ENCODE peak calls at places on chromosomes 3 and 15, in four cellular contexts. One of them, this sample, is unnamed.

GRCh38 chr3:14297784-14298236 is 104.6 kb upstream of the SLC6A6 start:
- DNase-seq in H1: peak; percentile 67
- DNase-seq in IMR-90: no peak
- DNase-seq in H9: no peak
- DNase-seq in this sample: no peak

GRCh38 chr3:25174251-25174650 is 253.8 kb upstream of the RARB start:
- DNase-seq in IMR-90: no peak
- DNase-seq in H1: no peak
- DNase-seq in H9: no peak
- DNase-seq in this sample: no peak

GRCh38 chr3:14318638-14319037 is 83.8 kb upstream of the SLC6A6 start:
- DNase-seq in IMR-90: no peak
- DNase-seq in H1: no peak
- DNase-seq in H9: no peak
- DNase-seq in this sample: no peak

GRCh38 chr15:91216000-91216399 is 115.9 kb downstream of the SV2B start:
- DNase-seq in IMR-90: no peak
- DNase-seq in H1: no peak
- DNase-seq in H9: no peak
- DNase-seq in this sample: no peak

GRCh38 chr3:171393032-171393744 is 67.0 kb downstream of the TNIK start:
- DNase-seq in H9: peak; percentile 34
- DNase-seq in H1: no peak
- DNase-seq in IMR-90: peak; percentile 58
- DNase-seq in this sample: peak; percentile 13

GRCh38 chr3:112247900-112248299 is 46.1 kb downstream of the SLC9C1 start:
- DNase-seq in H9: no peak
- DNase-seq in IMR-90: no peak
- DNase-seq in H1: no peak
- DNase-seq in this sample: no peak

GRCh38 chr3:50585919-50586762 is 16.8 kb downstream of the HEMK1 start:
- DNase-seq in H1: no peak
- DNase-seq in IMR-90: no peak
- DNase-seq in H9: no peak
- DNase-seq in this sample: no peak

GRCh38 chr3:50708620-50709019 is 33.9 kb downstream of the DOCK3 start:
- DNase-seq in H1: no peak
- DNase-seq in IMR-90: no peak
- DNase-seq in H9: no peak
- DNase-seq in this sample: no peak

GRCh38 chr15:43370310-43370974 is 401 bp downstream of the ZSCAN29 start:
- DNase-seq in IMR-90: peak; percentile 47
- DNase-seq in H1: no peak
- DNase-seq in H9: peak; percentile 44
- DNase-seq in this sample: peak; percentile 72

GRCh38 chr3:175338775-175339535 is 479.8 kb downstream of the NAALADL2 start:
- DNase-seq in IMR-90: peak; percentile 73
- DNase-seq in H1: peak; percentile 47
- DNase-seq in H9: peak; percentile 31
- DNase-seq in this sample: peak; percentile 76

GRCh38 chr3:113812854-113813253 is 25.7 kb upstream of the GRAMD1C start:
- DNase-seq in H9: no peak
- DNase-seq in H1: no peak
- DNase-seq in IMR-90: no peak
- DNase-seq in this sample: no peak

GRCh38 chr3:32816439-32817194 is 1.2 kb upstream of the TRIM71 start:
- DNase-seq in H9: peak; percentile 95
- DNase-seq in H1: peak; percentile 94
- DNase-seq in IMR-90: no peak
- DNase-seq in this sample: peak; percentile 21

GRCh38 chr3:124424396-124424795 is 305.9 kb upstream of the UMPS start:
- DNase-seq in H1: no peak
- DNase-seq in H9: no peak
- DNase-seq in IMR-90: no peak
- DNase-seq in this sample: no peak

GRCh38 chr3:133924041-133924440 is 28.4 kb upstream of the RAB6B start:
- DNase-seq in H1: no peak
- DNase-seq in H9: no peak
- DNase-seq in IMR-90: peak; percentile 29
- DNase-seq in this sample: no peak

GRCh38 chr3:129552287-129553050 is 9.5 kb downstream of the H1-8 start:
- DNase-seq in H1: no peak
- DNase-seq in H9: no peak
- DNase-seq in IMR-90: no peak
- DNase-seq in this sample: no peak

GRCh38 chr3:54563661-54564200 is 364.1 kb downstream of the LRTM1 start:
- DNase-seq in IMR-90: no peak
- DNase-seq in H1: peak; percentile 24
- DNase-seq in H9: no peak
- DNase-seq in this sample: no peak

GRCh38 chr3:155096303-155097008 is 16.3 kb downstream of the MME start:
- DNase-seq in H9: no peak
- DNase-seq in IMR-90: no peak
- DNase-seq in H1: no peak
- DNase-seq in this sample: no peak

GRCh38 chr3:10518506-10519150 is 13.2 kb upstream of the ATP2B2 start:
- DNase-seq in H1: peak; percentile 43
- DNase-seq in IMR-90: peak; percentile 58
- DNase-seq in H9: peak; percentile 25
- DNase-seq in this sample: no peak

GRCh38 chr3:133460809-133461208 is 61.0 kb downstream of the BFSP2 start:
- DNase-seq in H1: no peak
- DNase-seq in H9: no peak
- DNase-seq in IMR-90: peak; percentile 11
- DNase-seq in this sample: no peak

GRCh38 chr15:33008284-33009011 is 186.1 kb downstream of the FMN1 start:
- DNase-seq in IMR-90: peak; percentile 81
- DNase-seq in H1: no peak
- DNase-seq in H9: no peak
- DNase-seq in this sample: peak; percentile 34

GRCh38 chr3:50171540-50172301 is 16.6 kb downstream of the SEMA3F start:
- DNase-seq in IMR-90: no peak
- DNase-seq in H1: no peak
- DNase-seq in H9: no peak
- DNase-seq in this sample: no peak

GRCh38 chr3:44055951-44056350 is 185.7 kb upstream of the TOPAZ1 start:
- DNase-seq in IMR-90: peak; percentile 17
- DNase-seq in H9: no peak
- DNase-seq in H1: no peak
- DNase-seq in this sample: peak; percentile 11

GRCh38 chr3:177772908-177773557 is 575.8 kb upstream of the TBL1XR1 start:
- DNase-seq in H1: no peak
- DNase-seq in IMR-90: no peak
- DNase-seq in H9: no peak
- DNase-seq in this sample: no peak

GRCh38 chr3:46370784-46371183 is at the start of gene CCR5:
- DNase-seq in H1: no peak
- DNase-seq in H9: no peak
- DNase-seq in IMR-90: no peak
- DNase-seq in this sample: no peak

GRCh38 chr3:32413845-32414526 is 22.3 kb downstream of the CMTM7 start:
- DNase-seq in H1: no peak
- DNase-seq in H9: no peak
- DNase-seq in IMR-90: no peak
- DNase-seq in this sample: no peak

GRCh38 chr3:125024817-125025216 is 31.0 kb downstream of the HEG1 start:
- DNase-seq in IMR-90: no peak
- DNase-seq in H9: no peak
- DNase-seq in H1: no peak
- DNase-seq in this sample: no peak

GRCh38 chr15:25883860-25884259 is 20.7 kb upstream of the ATP10A start:
- DNase-seq in IMR-90: peak; percentile 95
- DNase-seq in H9: no peak
- DNase-seq in H1: no peak
- DNase-seq in this sample: no peak

GRCh38 chr3:50163572-50163971 is 8.4 kb downstream of the SEMA3F start:
- DNase-seq in H9: no peak
- DNase-seq in H1: no peak
- DNase-seq in IMR-90: no peak
- DNase-seq in this sample: no peak

GRCh38 chr3:52196977-52197376 is 983 bp upstream of the ALAS1 start:
- DNase-seq in H1: no peak
- DNase-seq in H9: no peak
- DNase-seq in IMR-90: no peak
- DNase-seq in this sample: no peak

GRCh38 chr3:71989165-71989564 is 204.2 kb upstream of the PROK2 start:
- DNase-seq in H9: no peak
- DNase-seq in H1: no peak
- DNase-seq in IMR-90: peak; percentile 13
- DNase-seq in this sample: peak; percentile 11

DNA sequence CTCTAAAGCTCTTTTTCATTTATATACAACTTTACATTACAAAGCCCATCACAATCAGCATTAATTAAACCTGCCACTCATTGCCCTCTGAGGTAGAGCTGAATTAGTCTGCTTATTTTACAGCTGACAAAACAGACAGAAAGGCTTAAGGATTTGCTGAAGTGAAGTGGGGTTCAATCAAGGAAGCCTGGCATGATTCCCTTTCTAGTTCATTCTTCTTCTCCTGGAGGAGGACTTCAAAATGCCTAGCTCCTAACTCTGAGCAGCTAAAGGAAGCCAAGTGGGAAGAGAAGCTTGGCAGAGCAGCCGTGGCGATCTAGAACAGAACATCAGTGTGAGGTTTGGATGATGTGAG is 15.8 kb upstream of the RPS27L start:
- DNase-seq in H1: peak; percentile 34
- DNase-seq in IMR-90: no peak
- DNase-seq in H9: no peak
- DNase-seq in this sample: no peak
- H4K8ac ChIP-seq in H1: no peak overlapping the region
- H4K8ac ChIP-seq in IMR-90: no peak overlapping the region
- H4K8ac ChIP-seq in H9: no peak overlapping the region
- H4K8ac ChIP-seq in this sample: no peak overlapping the region

GRCh38 chr3:119239421-119239820 is 1.3 kb downstream of the B4GALT4 start:
- DNase-seq in IMR-90: no peak
- DNase-seq in H1: no peak
- DNase-seq in H9: no peak
- DNase-seq in this sample: peak; percentile 13

GRCh38 chr3:119237299-119237698 is 3.4 kb downstream of the B4GALT4 start:
- DNase-seq in H9: no peak
- DNase-seq in H1: no peak
- DNase-seq in IMR-90: peak; percentile 11
- DNase-seq in this sample: no peak

GRCh38 chr3:119240582-119241434 is at the start of gene B4GALT4:
- DNase-seq in IMR-90: peak; percentile 84
- DNase-seq in H9: peak; percentile 89
- DNase-seq in H1: peak; percentile 88
- DNase-seq in this sample: peak; percentile 91

GRCh38 chr3:119236756-119237155 is 3.9 kb downstream of the B4GALT4 start:
- DNase-seq in IMR-90: no peak
- DNase-seq in H9: no peak
- DNase-seq in H1: no peak
- DNase-seq in this sample: no peak

DNA sequence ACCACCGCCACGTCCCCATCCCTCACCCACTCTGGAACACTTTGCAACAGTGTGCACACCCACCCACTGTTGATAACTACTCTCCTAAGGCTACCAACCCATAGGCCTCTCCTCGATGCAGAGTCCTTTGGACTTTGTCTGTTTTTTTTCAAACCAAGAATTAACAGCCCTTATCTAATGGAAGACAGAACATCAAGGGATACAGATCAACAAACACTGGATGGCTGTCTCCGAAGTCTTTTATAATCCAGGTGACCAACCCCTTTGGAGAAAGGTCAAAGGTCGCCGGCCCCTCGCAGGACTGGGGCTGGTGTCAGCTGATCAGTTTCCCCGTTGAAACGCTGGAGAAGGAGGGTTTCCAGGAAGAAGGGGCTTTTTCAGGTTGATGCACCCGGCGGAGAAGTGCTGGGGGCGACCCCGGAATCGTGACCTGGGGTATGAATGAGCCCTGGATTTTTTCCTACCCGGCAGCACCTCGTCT is 537 bp downstream of the B4GALT4 start:
- DNase-seq in H1: no peak
- DNase-seq in IMR-90: no peak
- DNase-seq in H9: peak; percentile 45
- DNase-seq in this sample: peak; percentile 46
- H4K8ac ChIP-seq in H1: peak overlapping the region; percentile 80
- H4K8ac ChIP-seq in IMR-90: peak overlapping the region; percentile 76
- H4K8ac ChIP-seq in H9: no peak overlapping the region
- H4K8ac ChIP-seq in this sample: peak overlapping the region; percentile 81

GRCh38 chr15:58474741-58475323 is 43.0 kb downstream of the LIPC start:
- DNase-seq in IMR-90: no peak
- DNase-seq in H9: no peak
- DNase-seq in H1: no peak
- DNase-seq in this sample: no peak
- H4K8ac ChIP-seq in IMR-90: no peak overlapping the region
- H4K8ac ChIP-seq in H9: no peak overlapping the region
- H4K8ac ChIP-seq in H1: no peak overlapping the region
- H4K8ac ChIP-seq in this sample: no peak overlapping the region

GRCh38 chr15:62060116-62060895 is at the start of gene VPS13C:
- DNase-seq in H9: peak; percentile 95
- DNase-seq in H1: peak; percentile 88
- DNase-seq in IMR-90: peak; percentile 90
- DNase-seq in this sample: peak; percentile 95
- H4K8ac ChIP-seq in H9: no peak within 1 kb of the TSS
- H4K8ac ChIP-seq in H1: peak within 1 kb of the TSS; percentile 26
- H4K8ac ChIP-seq in IMR-90: no peak within 1 kb of the TSS
- H4K8ac ChIP-seq in this sample: peak within 1 kb of the TSS; percentile 79

GRCh38 chr3:194134231-194134756 is 1.7 kb upstream of the HES1 start:
- DNase-seq in H9: no peak
- DNase-seq in H1: peak; percentile 72
- DNase-seq in IMR-90: no peak
- DNase-seq in this sample: peak; percentile 96
- H4K8ac ChIP-seq in H9: no peak overlapping the region
- H4K8ac ChIP-seq in H1: peak overlapping the region; percentile 91
- H4K8ac ChIP-seq in IMR-90: no peak overlapping the region
- H4K8ac ChIP-seq in this sample: peak overlapping the region; percentile 51

GRCh38 chr3:172750368-172751187 is at the start of gene ECT2:
- DNase-seq in IMR-90: peak; percentile 100
- DNase-seq in H1: peak; percentile 96
- DNase-seq in H9: peak; percentile 100
- DNase-seq in this sample: peak; percentile 100
- H4K8ac ChIP-seq in IMR-90: peak within 1 kb of the TSS; percentile 82
- H4K8ac ChIP-seq in H1: peak within 1 kb of the TSS; percentile 91
- H4K8ac ChIP-seq in H9: no peak within 1 kb of the TSS
- H4K8ac ChIP-seq in this sample: peak within 1 kb of the TSS; percentile 12

This sample was measured in mesenchymal stem cell.